ENCODE peak calls at places on chromosomes 7 and 10, in eight cellular contexts. M, I, N, H, R, B, Q and D are unnamed samples. For H3K27me3, the result is how much of the 10 kb centered on the place peaks cover.

GRCh38 chr10:125802739-125803138 is 20.3 kb downstream of the UROS start:
- DNase-seq in B (no peak), N (no peak), I (no peak), R (no peak), Q (no peak), H (no peak), M (no peak), D (no peak)

GRCh38 chr7:20432071-20432470 is 101.4 kb downstream of the ITGB8 start:
- DNase-seq in M (no peak), I (no peak), B (no peak), N (no peak), R (no peak), H (no peak), Q (no peak), D (no peak)

GRCh38 chr10:71663311-71663710 is 56.3 kb downstream of the C10orf105 start:
- DNase-seq in B (no peak), M (no peak), I (no peak), N (no peak), H (no peak), R (no peak), Q (no peak), D (no peak)

GRCh38 chr7:25858200-25858561 is 293.8 kb upstream of the NFE2L3 start:
- DNase-seq in Q (no peak), B (no peak), R (no peak), N (no peak), H (no peak), M (no peak), I (no peak), D (no peak)

GRCh38 chr10:103397191-103397825 is 882 bp downstream of the PDCD11 start:
- DNase-seq in H (no peak), N (no peak), R (no peak), Q (no peak), I (peak), B (no peak), M (no peak), D (no peak)

GRCh38 chr10:33927347-33927746 is 592.9 kb upstream of the NRP1 start:
- DNase-seq in B (no peak), N (no peak), M (no peak), H (no peak), R (no peak), Q (no peak), I (no peak), D (no peak)

GRCh38 chr7:106183952-106184351 is 71.8 kb upstream of the SYPL1 start:
- DNase-seq in I (no peak), Q (no peak), B (no peak), M (no peak), N (no peak), R (no peak), H (no peak), D (no peak)

GRCh38 chr7:151087247-151088018 is 1.2 kb downstream of the AGAP3 start:
- DNase-seq in H (peak), N (peak), B (no peak), M (peak), I (peak), Q (peak), R (no peak), D (no peak)

GRCh38 chr7:4962872-4963775 is 4.1 kb upstream of the MMD2 start:
- DNase-seq in N (no peak), B (no peak), I (no peak), Q (no peak), M (no peak), R (no peak), H (peak), D (no peak)

GRCh38 chr10:84333864-84334451 is 5.6 kb downstream of the CCSER2 start:
- DNase-seq in I (peak), B (no peak), M (no peak), H (no peak), R (no peak), Q (no peak), N (peak), D (peak)

GRCh38 chr10:99528256-99528866 is 4.4 kb upstream of the NKX2-3 start:
- DNase-seq in H (no peak), B (no peak), M (no peak), I (no peak), R (no peak), N (no peak), Q (no peak), D (no peak)

GRCh38 chr10:99529483-99530107 is 3.1 kb upstream of the NKX2-3 start:
- DNase-seq in Q (no peak), N (no peak), I (no peak), H (no peak), M (no peak), B (no peak), R (no peak), D (no peak)

GRCh38 chr10:99527526-99528255 is 5.1 kb upstream of the NKX2-3 start:
- DNase-seq in N (no peak), Q (no peak), H (no peak), I (no peak), M (no peak), B (no peak), R (no peak), D (no peak)

GRCh38 chr10:99530108-99531025 is 2.4 kb upstream of the NKX2-3 start:
- DNase-seq in N (no peak), R (no peak), I (no peak), H (no peak), M (no peak), B (no peak), Q (no peak), D (no peak)

DNA sequence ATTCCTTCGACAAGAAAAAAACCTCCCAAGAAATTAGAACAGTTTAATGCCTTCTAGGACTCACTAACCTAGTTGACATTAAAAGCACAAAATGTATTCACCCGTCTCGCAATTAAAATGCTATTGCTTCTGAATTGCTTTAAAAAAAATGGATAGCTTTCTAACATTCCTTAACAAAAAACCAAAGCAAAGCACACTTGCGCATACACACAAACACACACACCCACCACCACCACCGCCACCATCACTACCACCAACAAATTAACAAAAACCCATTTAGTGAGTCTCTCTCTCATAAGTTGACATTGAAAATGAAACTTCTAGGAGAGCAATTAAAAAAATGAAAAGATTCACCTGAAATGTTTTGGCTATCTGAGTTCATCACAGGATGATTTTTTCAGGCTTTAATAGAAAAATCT is 3.9 kb upstream of the NKX2-3 start:
- DNase-seq in B (no peak), H (no peak), I (no peak), Q (no peak), N (no peak), M (no peak), R (no peak), D (no peak)
- H3K27me3 ChIP-seq in B (under half), H (half or more), I (under half), Q (under half), N (half or more), M (under half), R (under half), D (under half)

GRCh38 chr10:100761191-100761590 is 15.8 kb downstream of the PAX2 start:
- DNase-seq in I (no peak), M (no peak), H (no peak), R (no peak), N (no peak), Q (no peak), B (no peak), D (no peak)
- H3K27me3 ChIP-seq in I (under half), M (under half), H (half or more), R (under half), N (half or more), Q (under half), B (under half), D (under half)

DNA sequence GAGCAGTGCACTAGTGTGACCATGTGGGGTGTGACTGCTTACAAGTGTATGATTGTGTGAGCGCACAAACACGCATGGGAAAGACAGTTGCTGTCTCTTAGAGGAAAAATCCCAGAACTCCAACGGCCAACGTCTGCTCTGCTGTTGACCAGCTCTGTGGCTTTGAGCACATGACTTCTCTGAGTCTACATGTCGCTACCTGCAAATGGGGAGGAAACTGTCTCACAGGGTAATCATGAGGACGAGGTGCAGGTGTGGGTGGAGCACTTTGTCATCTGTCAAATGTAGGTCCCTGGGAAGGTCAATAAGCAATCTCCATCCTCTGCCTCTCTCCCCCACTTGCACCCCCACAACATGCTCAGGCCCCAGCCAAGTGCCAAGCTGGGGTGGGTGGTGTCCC is 31.2 kb upstream of the TLX1 start:
- DNase-seq in Q (no peak), M (no peak), H (no peak), N (no peak), I (no peak), B (no peak), R (no peak), D (no peak)
- H3K27me3 ChIP-seq in Q (under half), M (under half), H (half or more), N (half or more), I (under half), B (under half), R (under half), D (under half)

DNA sequence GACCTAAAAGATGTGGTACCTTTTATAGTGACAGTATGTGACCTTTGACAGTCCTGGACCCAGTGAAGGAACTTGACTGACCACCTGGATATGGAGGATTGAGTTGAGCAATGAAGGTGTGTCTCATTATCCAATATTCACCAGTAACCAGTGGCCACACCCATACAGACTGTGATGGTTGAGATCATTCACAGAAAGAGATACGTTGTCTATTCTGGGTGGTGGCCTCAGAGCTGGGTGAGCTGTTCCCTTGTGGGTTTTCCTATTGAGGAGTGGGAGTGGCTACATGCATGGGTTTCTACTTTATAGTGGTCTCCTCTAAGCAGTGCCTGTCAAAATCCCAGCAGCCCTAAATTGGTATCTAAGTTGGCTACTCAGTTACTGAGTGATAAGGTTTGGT is 507.4 kb downstream of the SORCS3 start:
- DNase-seq in H (no peak), M (no peak), I (no peak), N (no peak), R (no peak), B (no peak), Q (no peak), D (no peak)
- H3K27me3 ChIP-seq in H (under half), M (under half), I (under half), N (under half), R (under half), B (under half), Q (under half), D (under half)

DNA sequence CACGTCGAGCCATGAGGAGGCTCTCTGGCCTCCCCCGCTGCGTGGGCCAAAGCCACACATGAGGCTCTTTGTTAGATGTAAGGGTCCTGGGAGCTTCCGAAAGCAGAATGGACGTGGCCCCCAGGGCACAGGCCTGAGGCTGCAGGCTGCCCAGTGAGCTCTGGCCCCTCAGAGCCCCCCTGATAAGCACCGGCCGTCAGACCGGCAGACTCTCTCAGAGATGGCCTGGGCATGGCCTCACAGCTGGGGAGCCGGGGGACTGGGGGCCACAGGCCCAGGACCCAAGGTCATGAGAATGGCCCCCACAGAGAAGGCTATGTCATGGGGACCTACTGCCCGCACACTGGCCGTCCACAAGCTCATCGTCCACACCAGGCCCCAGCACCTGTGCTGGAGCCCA is 31.7 kb upstream of the ADGRA1 start:
- DNase-seq in N (no peak), M (no peak), B (no peak), H (no peak), I (no peak), Q (no peak), R (no peak), D (no peak)
- H3K27me3 ChIP-seq in N (under half), M (under half), B (under half), H (half or more), I (under half), Q (under half), R (under half), D (under half)

GRCh38 chr7:16609842-16610450 is 35.6 kb downstream of the ANKMY2 start:
- DNase-seq in R (no peak), B (no peak), H (no peak), Q (no peak), M (no peak), N (no peak), I (no peak), D (no peak)
- H3K27me3 ChIP-seq in R (under half), B (under half), H (under half), Q (under half), M (under half), N (under half), I (under half), D (under half)

GRCh38 chr7:158487546-158488224 is 99.9 kb downstream of the PTPRN2 start:
- DNase-seq in N (no peak), M (no peak), I (no peak), H (no peak), B (no peak), R (no peak), Q (no peak), D (no peak)

GRCh38 chr7:158491094-158491493 is 96.5 kb downstream of the PTPRN2 start:
- DNase-seq in Q (no peak), R (no peak), H (no peak), I (no peak), B (no peak), M (no peak), N (no peak), D (no peak)

GRCh38 chr7:158488225-158488889 is 99.3 kb downstream of the PTPRN2 start:
- DNase-seq in N (no peak), M (no peak), Q (no peak), I (no peak), B (no peak), H (no peak), R (no peak), D (no peak)

GRCh38 chr7:158490171-158490782 is 97.3 kb downstream of the PTPRN2 start:
- DNase-seq in N (no peak), I (no peak), B (no peak), M (no peak), R (no peak), H (no peak), Q (no peak), D (no peak)

DNA sequence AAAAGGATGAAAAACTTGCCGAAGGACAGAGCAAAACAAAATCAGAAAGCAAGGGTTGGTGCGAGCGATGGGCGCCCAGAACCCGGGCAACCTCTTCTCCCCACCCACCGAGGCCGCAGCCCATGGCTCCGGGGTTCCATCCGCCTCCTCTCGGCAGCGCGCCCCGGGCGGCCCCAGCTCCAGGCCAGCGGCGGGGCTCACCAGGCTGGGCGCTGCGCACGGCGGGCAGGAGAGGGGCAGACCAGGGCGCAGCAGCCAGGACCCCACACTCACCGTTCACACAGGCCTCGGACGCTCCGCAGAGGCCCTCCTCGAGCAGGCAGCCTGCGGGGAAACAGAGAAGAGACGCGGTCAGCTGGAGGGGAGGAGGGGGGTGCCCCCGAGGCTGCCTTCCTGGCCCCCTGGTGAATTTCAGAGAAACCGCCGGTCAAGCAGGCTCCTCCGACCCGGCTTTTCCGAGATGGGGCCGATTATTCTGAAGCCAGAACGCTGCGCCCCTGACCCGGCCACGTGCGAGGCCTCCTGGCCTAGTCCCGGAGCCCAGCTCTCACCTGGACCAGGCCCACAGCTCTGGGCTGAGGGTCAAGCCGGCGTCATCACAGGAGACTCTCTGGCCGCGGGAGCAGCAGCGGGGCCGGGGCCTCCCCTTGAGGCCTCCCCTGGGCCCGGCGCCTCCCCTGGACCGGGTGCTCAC is 98.0 kb downstream of the PTPRN2 start:
- DNase-seq in B (no peak), M (no peak), Q (no peak), H (no peak), N (no peak), R (no peak), I (no peak), D (no peak)
- H3K27me3 ChIP-seq in B (under half), M (under half), Q (under half), H (under half), N (under half), R (under half), I (under half), D (under half)

DNA sequence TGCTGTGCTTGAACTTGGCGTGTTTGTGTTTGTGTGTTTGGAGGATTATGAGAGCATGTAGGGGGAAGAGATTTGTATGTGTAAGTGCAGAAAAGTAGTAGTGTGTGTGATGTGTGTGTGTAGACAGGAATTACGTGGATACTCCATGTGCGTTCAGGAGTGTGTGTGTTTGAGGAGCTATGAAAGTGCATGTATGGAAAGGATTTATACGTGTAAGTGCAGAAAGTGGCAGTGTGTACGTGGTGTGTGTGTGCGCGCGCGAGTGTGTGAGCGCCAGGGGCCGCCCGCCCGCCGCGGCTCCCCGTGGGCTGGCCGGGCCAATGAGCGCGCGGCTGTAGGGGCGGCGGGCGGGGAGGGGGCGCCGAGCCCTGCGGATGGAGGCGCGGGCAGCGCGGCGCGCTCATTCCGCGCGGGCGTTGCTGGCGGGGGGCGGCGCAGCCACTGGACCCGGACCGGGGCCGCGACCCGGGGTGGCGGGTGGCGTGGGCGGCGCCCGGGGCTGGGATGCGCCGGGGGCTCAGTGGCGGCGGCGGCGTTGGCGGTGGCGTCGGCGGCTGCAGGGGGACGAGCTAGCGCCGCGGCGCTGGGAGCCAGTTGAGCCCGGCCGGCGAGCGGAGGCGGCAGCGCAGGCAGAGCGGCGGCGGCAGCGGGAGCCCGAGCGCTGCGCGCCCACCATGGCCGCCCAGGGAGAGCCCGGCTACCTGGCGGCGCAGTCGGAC is at the start of gene BICC1:
- DNase-seq in M (peak), I (no peak), Q (peak), N (peak), B (peak), H (peak), R (no peak), D (no peak)
- H3K27me3 ChIP-seq in M (under half), I (under half), Q (under half), N (under half), B (under half), H (under half), R (under half), D (under half)

DNA sequence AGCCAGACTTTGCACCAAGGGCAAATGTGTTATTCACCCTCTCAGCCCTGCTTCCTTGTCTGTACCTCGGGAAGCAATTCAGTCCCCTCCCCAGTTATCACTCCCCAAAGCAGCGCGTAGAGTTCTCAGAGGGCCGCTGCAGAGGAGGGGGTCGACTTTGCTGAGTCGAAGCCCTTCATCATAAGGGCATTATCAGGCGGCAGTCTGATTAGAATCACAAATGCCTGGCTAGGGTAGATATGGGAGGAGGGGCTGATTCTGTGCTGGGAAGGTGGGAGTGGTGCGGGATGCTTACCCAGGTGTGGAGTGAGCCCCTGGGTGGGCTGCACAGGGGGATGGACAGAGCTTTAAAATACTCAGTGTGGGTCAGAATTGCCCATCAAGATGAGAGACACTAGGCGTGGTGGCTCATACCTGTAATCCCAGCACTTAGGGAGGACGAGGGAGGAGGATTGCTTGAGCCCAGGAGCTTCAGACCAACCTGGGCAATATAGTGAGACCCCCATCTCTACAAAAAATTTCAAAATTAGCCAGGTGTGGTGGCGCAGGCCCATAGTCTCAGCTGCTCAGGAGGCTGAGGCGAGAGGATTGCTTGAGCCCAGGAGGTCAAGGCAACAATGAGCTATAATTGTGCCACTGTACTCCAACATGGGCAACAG is 36.1 kb downstream of the COL26A1 start:
- DNase-seq in R (no peak), B (no peak), I (no peak), N (no peak), M (no peak), H (no peak), Q (no peak), D (no peak)
- H3K27me3 ChIP-seq in R (under half), B (under half), I (under half), N (under half), M (under half), H (under half), Q (under half), D (under half)

GRCh38 chr10:43274011-43274410 is 7.1 kb upstream of the RASGEF1A start:
- DNase-seq in N (no peak), Q (no peak), M (no peak), R (no peak), I (no peak), H (no peak), B (no peak), D (no peak)
- H3K27me3 ChIP-seq in N (under half), Q (under half), M (under half), R (under half), I (under half), H (under half), B (under half), D (under half)